ENCODE peak calls at places on chromosomes 13 and 19, in four cellular contexts. F is neuronal stem cell, J is IMR-90, I is heart left ventricle. X is an unnamed sample.

GRCh38 chr19:1264801-1265610 is 4.1 kb upstream of the CIRBP start:
- DNase-seq in J (peak; percentile 88), I (peak; percentile 75), F (no peak), X (no peak)

GRCh38 chr13:32811297-32811800 is 204.9 kb upstream of the KL start:
- DNase-seq in J (no peak), F (no peak), I (no peak), X (no peak)

GRCh38 chr19:13241321-13242104 is 91.3 kb downstream of the IER2 start:
- DNase-seq in F (no peak), J (no peak), I (no peak), X (peak; percentile 9)

GRCh38 chr19:49690073-49690655 is 752 bp upstream of the CPT1C start:
- DNase-seq in J (no peak), F (no peak), I (no peak), X (no peak)

GRCh38 chr19:31418055-31418454 is 68.8 kb upstream of the TSHZ3 start:
- DNase-seq in F (no peak), I (no peak), J (no peak), X (no peak)

GRCh38 chr19:15810335-15810734 is 5.1 kb downstream of the OR10H1 start:
- DNase-seq in F (no peak), I (no peak), J (no peak), X (no peak)

GRCh38 chr13:33578786-33579185 is 239.2 kb upstream of the RFC3 start:
- DNase-seq in F (no peak), J (no peak), I (no peak), X (no peak)

GRCh38 chr13:99064624-99065249 is 86.9 kb upstream of the DOCK9 start:
- DNase-seq in F (no peak), I (no peak), J (no peak), X (no peak)

GRCh38 chr13:24253520-24254150 is 55.7 kb upstream of the C1QTNF9 start:
- DNase-seq in J (no peak), I (no peak), F (no peak), X (no peak)

GRCh38 chr19:4878491-4878968 is 11.1 kb upstream of the PLIN3 start:
- DNase-seq in I (no peak), F (no peak), J (no peak), X (peak; percentile 54)

GRCh38 chr13:31755803-31756212 is 16.5 kb downstream of the RXFP2 start:
- DNase-seq in I (no peak), F (no peak), J (peak; percentile 87), X (no peak)

GRCh38 chr19:10603084-10603872 is 16.2 kb upstream of the AP1M2 start:
- DNase-seq in J (no peak), F (no peak), I (peak; percentile 72), X (peak; percentile 78)

GRCh38 chr19:57210381-57210780 is 19.1 kb downstream of the ZNF264 start:
- DNase-seq in J (no peak), I (no peak), F (no peak), X (no peak)

GRCh38 chr19:24060687-24061356 is 26.2 kb upstream of the ZNF254 start:
- DNase-seq in J (peak; percentile 18), I (no peak), F (no peak), X (no peak)

GRCh38 chr13:50400930-50401553 is 385.8 kb downstream of the KCNRG start:
- DNase-seq in I (no peak), J (peak; percentile 92), F (no peak), X (no peak)

GRCh38 chr19:3211191-3211590 is 13.3 kb upstream of the CELF5 start:
- DNase-seq in J (no peak), I (no peak), F (no peak), X (no peak)
- H3K4me1 ChIP-seq in J (no peaks in the 10 kb centered on the region), I (no peaks in the 10 kb centered on the region), F (peaks cover 1% of the 10 kb centered on the region), X (no peaks in the 10 kb centered on the region)

GRCh38 chr19:37563518-37563917 is 31.1 kb downstream of the ZNF571 start:
- DNase-seq in F (no peak), I (no peak), J (no peak), X (no peak)
- H3K4me1 ChIP-seq in F (no peaks in the 10 kb centered on the region), I (no peaks in the 10 kb centered on the region), J (no peaks in the 10 kb centered on the region), X (no peaks in the 10 kb centered on the region)

DNA sequence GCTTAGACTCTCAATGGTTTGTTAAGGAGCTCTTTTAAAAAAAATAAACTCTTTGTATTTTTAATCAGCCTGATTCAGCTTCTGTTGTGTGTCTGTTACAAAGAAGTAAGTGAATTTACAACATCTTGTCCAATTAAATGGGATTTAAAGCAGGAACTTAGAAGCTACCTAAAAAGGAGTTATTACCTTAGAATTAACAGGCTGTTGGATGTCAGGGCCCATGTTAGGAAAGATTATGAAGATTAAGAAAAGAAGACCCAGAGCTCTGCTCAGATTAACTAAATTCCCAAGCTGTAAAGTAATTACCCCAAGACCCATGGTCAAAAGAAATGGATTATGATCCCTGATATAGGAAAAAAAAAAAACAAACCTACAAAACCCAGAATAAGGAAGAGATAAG is 44.1 kb upstream of the ZNF780A start:
- DNase-seq in J (no peak), I (no peak), F (no peak), X (no peak)
- H3K4me1 ChIP-seq in J (no peaks in the 10 kb centered on the region), I (no peaks in the 10 kb centered on the region), F (no peaks in the 10 kb centered on the region), X (no peaks in the 10 kb centered on the region)

DNA sequence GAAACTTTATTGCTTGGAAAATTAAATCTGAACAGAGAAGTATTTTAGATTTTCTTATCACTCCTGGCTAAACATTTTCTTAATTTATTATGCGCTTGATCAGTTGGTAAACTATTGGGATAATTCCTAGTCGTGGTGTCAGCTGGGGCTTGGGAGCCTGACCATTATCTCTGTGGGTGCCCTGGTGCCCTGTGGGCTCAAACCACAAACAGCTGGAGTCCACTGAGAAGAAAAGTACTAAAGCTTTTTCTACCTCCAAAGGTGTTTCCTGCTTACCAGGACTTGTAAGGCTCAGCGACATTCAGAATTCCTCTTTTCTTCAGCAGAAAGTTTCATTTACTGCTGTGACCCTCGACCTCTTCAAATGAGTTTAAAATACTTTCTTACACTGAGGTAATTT is 540.2 kb downstream of the DIAPH3 start:
- DNase-seq in F (no peak), I (no peak), J (no peak), X (no peak)
- H3K4me1 ChIP-seq in F (no peaks in the 10 kb centered on the region), I (no peaks in the 10 kb centered on the region), J (no peaks in the 10 kb centered on the region), X (no peaks in the 10 kb centered on the region)

GRCh38 chr13:110422913-110423688 is 116.0 kb downstream of the COL4A2 start:
- DNase-seq in F (no peak), I (no peak), J (no peak), X (no peak)
- H3K4me1 ChIP-seq in F (peaks cover 3% of the 10 kb centered on the region), I (peaks cover 29% of the 10 kb centered on the region), J (peaks cover 22% of the 10 kb centered on the region), X (peaks cover 13% of the 10 kb centered on the region)

GRCh38 chr19:48560095-48560530 is 8.1 kb downstream of the SULT2B1 start:
- DNase-seq in J (no peak), F (no peak), I (no peak), X (no peak)
- H3K4me1 ChIP-seq in J (peaks cover 4% of the 10 kb centered on the region), F (no peaks in the 10 kb centered on the region), I (no peaks in the 10 kb centered on the region), X (no peaks in the 10 kb centered on the region)

GRCh38 chr19:30062331-30063183 is 120.5 kb downstream of the URI1 start:
- DNase-seq in J (no peak), F (no peak), I (peak; percentile 13), X (no peak)
- H3K4me1 ChIP-seq in J (no peaks in the 10 kb centered on the region), F (peaks cover 10% of the 10 kb centered on the region), I (no peaks in the 10 kb centered on the region), X (no peaks in the 10 kb centered on the region)

GRCh38 chr13:114313061-114313860 is 1.0 kb upstream of the CHAMP1 start:
- DNase-seq in I (no peak), F (no peak), J (peak; percentile 51), X (no peak)
- H3K4me1 ChIP-seq in I (peaks cover 12% of the 10 kb centered on the region), F (no peaks in the 10 kb centered on the region), J (peaks cover 13% of the 10 kb centered on the region), X (peaks cover 22% of the 10 kb centered on the region)

X was measured in CD8-positive, alpha-beta T cell.